ENCODE peak calls at places on chromosomes 13 and 19, in six cellular contexts. G is GM04504, F is AG08395, A is heart left ventricle, I is thoracic aorta, M is HL-60. N is an unnamed sample.

GRCh38 chr19:19209372-19209771 is 2.4 kb upstream of the NCAN start:
- DNase-seq in G (no peak), F (no peak), A (no peak), I (no peak), M (no peak), N (no peak)

GRCh38 chr13:46170687-46171086 is 11.3 kb downstream of the LCP1 start:
- DNase-seq in G (no peak), F (no peak), A (no peak), I (no peak), M (peak), N (no peak)

GRCh38 chr13:106846571-106846970 is 278.6 kb upstream of the ARGLU1 start:
- DNase-seq in G (no peak), F (no peak), A (no peak), I (no peak), M (no peak), N (no peak)

GRCh38 chr13:45500492-45501174 is 35.9 kb downstream of the COG3 start:
- DNase-seq in G (peak), F (peak), A (no peak), I (no peak), M (no peak), N (peak)

GRCh38 chr13:47457631-47458030 is 543.4 kb downstream of the SUCLA2 start:
- DNase-seq in G (peak), F (peak), A (no peak), I (no peak), M (no peak), N (no peak)

GRCh38 chr19:45999653-46000121 is 4.4 kb downstream of the CCDC61 start:
- DNase-seq in G (no peak), F (peak), A (no peak), I (no peak), M (no peak), N (no peak)

GRCh38 chr19:40139533-40140287 is 49.0 kb upstream of the ZNF780A start:
- DNase-seq in G (peak), F (peak), A (no peak), I (no peak), M (no peak), N (peak)

GRCh38 chr13:42883771-42884170 is 102.4 kb downstream of the FAM216B start:
- DNase-seq in G (peak), F (peak), A (no peak), I (no peak), M (no peak), N (peak)

GRCh38 chr19:10228925-10229324 is 2.2 kb downstream of the S1PR2 start:
- DNase-seq in G (no peak), F (peak), A (no peak), I (no peak), M (no peak), N (no peak)

GRCh38 chr13:110566201-110566600 is 4.7 kb upstream of the RAB20 start:
- DNase-seq in G (no peak), F (no peak), A (no peak), I (no peak), M (no peak), N (no peak)

GRCh38 chr13:28313579-28313978 is 175.2 kb downstream of the PAN3 start:
- DNase-seq in G (no peak), F (no peak), A (no peak), I (no peak), M (no peak), N (no peak)

GRCh38 chr19:18170714-18171255 is 2.8 kb upstream of the IFI30 start:
- DNase-seq in G (no peak), F (no peak), A (peak), I (no peak), M (no peak), N (no peak)

GRCh38 chr13:36323951-36324566 is 22.1 kb downstream of the SPART start:
- DNase-seq in G (peak), F (peak), A (no peak), I (no peak), M (no peak), N (no peak)

GRCh38 chr19:51089786-51090185 is 7.1 kb upstream of the KLK14 start:
- DNase-seq in G (no peak), F (no peak), A (no peak), I (no peak), M (no peak), N (no peak)

GRCh38 chr19:23402388-23402787 is 7.1 kb upstream of the ZNF91 start:
- DNase-seq in G (no peak), F (no peak), A (no peak), I (no peak), M (peak), N (no peak)

GRCh38 chr19:10290439-10290875 is 705 bp downstream of the ICAM5 start:
- DNase-seq in G (no peak), F (no peak), A (no peak), I (no peak), M (no peak), N (no peak)

GRCh38 chr19:14434157-14434501 is 1.0 kb downstream of the PKN1 start:
- DNase-seq in G (no peak), F (no peak), A (no peak), I (no peak), M (no peak), N (no peak)

GRCh38 chr19:49243726-49244125 is 81.3 kb downstream of the SLC6A16 start:
- DNase-seq in G (no peak), F (no peak), A (no peak), I (no peak), M (no peak), N (no peak)

GRCh38 chr19:41175825-41176734 is 16.9 kb upstream of the CYP2S1 start:
- DNase-seq in G (peak), F (peak), A (peak), I (no peak), M (peak), N (peak)

GRCh38 chr13:20869540-20869939 is 33.0 kb downstream of the XPO4 start:
- DNase-seq in G (no peak), F (peak), A (no peak), I (no peak), M (no peak), N (no peak)

GRCh38 chr19:36041831-36042230 is 9.2 kb upstream of the CLIP3 start:
- DNase-seq in G (peak), F (peak), A (no peak), I (no peak), M (peak), N (peak)